ENCODE peak calls at places on chromosomes 13 and 19, in four cellular contexts. Y is IMR-90, N is H9, D is H1. K is an unnamed sample.

GRCh38 chr13:25738342-25738771 is 313.5 kb downstream of the SHISA2 start:
- DNase-seq in Y (no peak), N (no peak), D (no peak), K (peak; percentile 16)

GRCh38 chr13:25069911-25070310 is 26.0 kb upstream of the PABPC3 start:
- DNase-seq in Y (no peak), N (no peak), D (no peak), K (no peak)

GRCh38 chr19:4361152-4362037 is 18.0 kb downstream of the MPND start:
- DNase-seq in Y (peak; percentile 54), N (peak; percentile 67), D (no peak), K (peak; percentile 55)

GRCh38 chr13:113021391-113021790 is 52.4 kb downstream of the MCF2L start:
- DNase-seq in Y (no peak), N (no peak), D (no peak), K (no peak)

GRCh38 chr13:102667023-102667422 is 27.8 kb downstream of the METTL21C start:
- DNase-seq in Y (no peak), N (no peak), D (no peak), K (no peak)

GRCh38 chr19:1408300-1409203 is 1.2 kb downstream of the DAZAP1 start:
- DNase-seq in Y (peak; percentile 50), N (no peak), D (no peak), K (peak; percentile 67)

GRCh38 chr13:23770428-23770827 is 118.8 kb downstream of the MIPEP start:
- DNase-seq in Y (no peak), N (peak; percentile 50), D (peak; percentile 55), K (peak; percentile 48)

GRCh38 chr13:62767473-62767872 is 1351.8 kb upstream of the PCDH20 start:
- DNase-seq in Y (no peak), N (no peak), D (no peak), K (no peak)

GRCh38 chr13:55013051-55013450 is 1984.4 kb downstream of the OLFM4 start:
- DNase-seq in Y (no peak), N (no peak), D (no peak), K (peak; percentile 56)

GRCh38 chr13:46012404-46012803 is 40.1 kb downstream of the ZC3H13 start:
- DNase-seq in Y (no peak), N (no peak), D (no peak), K (no peak)

GRCh38 chr19:843836-844299 is 3.1 kb downstream of the PRTN3 start:
- DNase-seq in Y (no peak), N (no peak), D (no peak), K (no peak)

GRCh38 chr19:30719189-30719990 is 347.2 kb downstream of the ZNF536 start:
- DNase-seq in Y (no peak), N (peak; percentile 41), D (peak; percentile 70), K (peak; percentile 53)

GRCh38 chr13:79779761-79780160 is 298.8 kb downstream of the NDFIP2 start:
- DNase-seq in Y (peak; percentile 51), N (no peak), D (no peak), K (peak; percentile 72)

DNA sequence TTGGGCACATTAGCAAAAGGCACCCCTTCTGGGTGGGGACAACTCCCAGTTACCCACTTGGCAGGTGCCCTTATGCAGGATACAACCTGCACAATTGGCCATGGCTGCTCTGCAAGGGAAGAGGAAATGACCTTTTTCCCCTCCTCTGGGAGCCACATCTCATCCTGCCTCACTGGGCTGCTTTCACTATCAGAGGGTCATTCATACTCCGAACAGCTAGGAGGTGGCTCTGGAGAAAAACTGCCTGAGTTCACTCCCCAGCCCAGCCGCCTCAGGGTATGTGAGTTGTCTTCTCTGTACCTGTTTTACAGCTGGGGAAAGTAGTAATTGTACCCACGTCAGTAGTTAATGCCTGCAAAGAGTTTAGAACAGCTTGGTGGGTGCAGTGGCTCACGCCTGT is 7.1 kb upstream of the ACTN4 start:
- DNase-seq in Y (peak; percentile 56), N (no peak), D (no peak), K (no peak)
- H3K56ac ChIP-seq in Y (no peak overlapping the region), N (no peak overlapping the region), D (no peak overlapping the region), K (no peak overlapping the region)

DNA sequence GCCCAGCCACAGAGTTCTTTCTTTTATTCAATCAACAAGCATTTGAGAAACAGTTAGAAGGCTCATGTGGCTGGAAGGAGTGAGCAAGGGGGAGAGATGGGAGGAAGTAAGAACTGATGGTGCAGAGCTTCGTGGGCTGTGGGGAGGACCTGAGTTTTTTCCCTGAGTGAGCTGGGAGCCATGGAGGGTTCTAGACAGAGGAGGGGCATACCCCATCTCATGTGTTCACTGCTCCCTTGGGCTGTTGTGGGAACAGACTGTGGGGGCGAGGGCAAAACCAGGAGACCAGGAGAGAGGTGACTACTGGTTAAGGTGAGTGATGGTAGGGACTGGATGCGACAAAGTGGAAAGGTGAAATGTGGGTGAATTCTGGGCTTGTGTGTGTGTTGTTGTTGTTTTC is 2.4 kb upstream of the PKN1 start:
- DNase-seq in Y (no peak), N (no peak), D (no peak), K (no peak)
- H3K56ac ChIP-seq in Y (no peak overlapping the region), N (no peak overlapping the region), D (no peak overlapping the region), K (no peak overlapping the region)

GRCh38 chr19:18658366-18658855 is 21.6 kb downstream of the KLHL26 start:
- DNase-seq in Y (no peak), N (no peak), D (no peak), K (no peak)
- H3K56ac ChIP-seq in Y (no peak overlapping the region), N (no peak overlapping the region), D (no peak overlapping the region), K (no peak overlapping the region)

DNA sequence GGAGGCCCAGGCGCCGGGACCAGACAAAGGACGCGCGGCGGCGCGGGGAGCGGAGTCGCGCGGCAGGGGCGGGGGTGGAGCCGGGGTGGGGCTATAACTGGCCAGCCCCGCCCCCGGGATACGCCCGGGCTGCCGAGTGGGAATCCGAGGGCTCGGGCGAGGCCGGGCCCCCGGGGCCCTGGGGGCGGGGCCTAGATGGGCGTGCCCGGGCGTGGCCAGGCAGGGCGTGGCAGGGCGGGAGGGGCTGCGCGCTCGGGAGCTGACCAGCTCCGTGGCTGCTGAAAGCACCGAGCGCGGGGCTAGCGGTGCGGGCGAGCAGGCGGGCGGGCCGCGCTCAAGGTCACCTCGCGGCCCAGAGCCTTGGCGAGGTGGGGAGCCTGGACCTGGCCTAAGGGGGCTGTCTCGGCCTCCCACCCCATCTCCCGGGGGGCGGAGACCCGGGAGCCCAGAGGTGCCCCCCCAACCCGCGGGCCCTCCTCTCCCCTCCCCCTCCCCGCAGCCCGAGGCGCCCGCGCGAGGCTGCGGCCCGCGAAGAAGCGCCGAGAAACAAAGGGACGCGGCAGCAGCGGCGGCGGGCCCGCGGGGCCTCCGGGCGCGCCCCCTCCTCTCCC is 1.3 kb downstream of the ELAVL3 start:
- DNase-seq in Y (no peak), N (peak; percentile 92), D (peak; percentile 97), K (peak; percentile 78)
- H3K56ac ChIP-seq in Y (no peak overlapping the region), N (no peak overlapping the region), D (no peak overlapping the region), K (no peak overlapping the region)

GRCh38 chr13:76474356-76474755 is 411.8 kb downstream of the KCTD12 start:
- DNase-seq in Y (no peak), N (no peak), D (no peak), K (no peak)

GRCh38 chr13:76473552-76474134 is 412.6 kb downstream of the KCTD12 start:
- DNase-seq in Y (peak; percentile 80), N (peak; percentile 74), D (peak; percentile 81), K (peak; percentile 83)

GRCh38 chr13:76472916-76473315 is 413.3 kb downstream of the KCTD12 start:
- DNase-seq in Y (no peak), N (no peak), D (no peak), K (peak; percentile 36)

GRCh38 chr13:76471486-76471885 is 414.7 kb downstream of the KCTD12 start:
- DNase-seq in Y (no peak), N (no peak), D (no peak), K (no peak)

GRCh38 chr13:76470991-76471390 is 415.2 kb downstream of the KCTD12 start:
- DNase-seq in Y (no peak), N (no peak), D (no peak), K (peak; percentile 1)
- H3K56ac ChIP-seq in Y (no peak overlapping the region), N (no peak overlapping the region), D (no peak overlapping the region), K (no peak overlapping the region)

GRCh38 chr19:5994407-5995165 is 16.6 kb upstream of the RANBP3 start:
- DNase-seq in Y (no peak), N (no peak), D (no peak), K (no peak)

GRCh38 chr19:5996102-5996501 is 18.2 kb upstream of the RANBP3 start:
- DNase-seq in Y (no peak), N (no peak), D (no peak), K (no peak)

GRCh38 chr19:5996598-5997320 is 18.8 kb upstream of the RANBP3 start:
- DNase-seq in Y (no peak), N (no peak), D (no peak), K (no peak)

GRCh38 chr19:5997371-5997770 is 19.4 kb upstream of the RANBP3 start:
- DNase-seq in Y (no peak), N (peak; percentile 59), D (peak; percentile 69), K (peak; percentile 41)

GRCh38 chr19:5995606-5996005 is 17.7 kb upstream of the RANBP3 start:
- DNase-seq in Y (no peak), N (no peak), D (no peak), K (no peak)
- H3K56ac ChIP-seq in Y (no peak overlapping the region), N (no peak overlapping the region), D (no peak overlapping the region), K (no peak overlapping the region)

GRCh38 chr13:75416327-75417005 is 65.5 kb downstream of the TBC1D4 start:
- DNase-seq in Y (no peak), N (peak; percentile 36), D (no peak), K (peak; percentile 42)

GRCh38 chr13:75415720-75416119 is 66.2 kb downstream of the TBC1D4 start:
- DNase-seq in Y (peak; percentile 89), N (no peak), D (no peak), K (no peak)

GRCh38 chr13:75418186-75418843 is 63.7 kb downstream of the TBC1D4 start:
- DNase-seq in Y (no peak), N (no peak), D (no peak), K (no peak)

GRCh38 chr13:75417647-75418046 is 64.3 kb downstream of the TBC1D4 start:
- DNase-seq in Y (no peak), N (no peak), D (no peak), K (no peak)

GRCh38 chr13:75417006-75417384 is 65.0 kb downstream of the TBC1D4 start:
- DNase-seq in Y (no peak), N (no peak), D (no peak), K (no peak)
- H3K56ac ChIP-seq in Y (no peak overlapping the region), N (no peak overlapping the region), D (no peak overlapping the region), K (no peak overlapping the region)

K was measured in mesendoderm.